ENCODE peak calls at places on chromosomes 16 and 17, in eight cellular contexts. X, M, N, O, T, I, E and S are unnamed samples.

GRCh38 chr17:48100591-48101011 is 677 bp downstream of the CBX1 start:
- DNase-seq in X (peak; percentile 55), M (no peak), N (peak; percentile 52), O (peak; percentile 42), T (no peak), I (peak; percentile 56), E (no peak), S (no peak)

GRCh38 chr17:60645918-60646523 is 31.6 kb upstream of the BCAS3 start:
- DNase-seq in X (no peak), M (no peak), N (no peak), O (no peak), T (no peak), I (no peak), E (no peak), S (no peak)

GRCh38 chr16:89859809-89860075 is 13.7 kb upstream of the TCF25 start:
- DNase-seq in X (no peak), M (no peak), N (no peak), O (no peak), T (no peak), I (no peak), E (no peak), S (no peak)

GRCh38 chr16:46690281-46691178 is 1.1 kb downstream of the ORC6 start:
- DNase-seq in X (no peak), M (no peak), N (no peak), O (no peak), T (no peak), I (no peak), E (no peak), S (no peak)

GRCh38 chr17:74742153-74742515 is 5.1 kb downstream of the RAB37 start:
- DNase-seq in X (no peak), M (peak; percentile 62), N (no peak), O (no peak), T (no peak), I (no peak), E (peak; percentile 45), S (no peak)

GRCh38 chr17:81254955-81255717 is 16.0 kb downstream of the NDUFAF8 start:
- DNase-seq in X (peak; percentile 75), M (no peak), N (no peak), O (peak; percentile 85), T (no peak), I (peak; percentile 81), E (no peak), S (peak; percentile 91)

GRCh38 chr17:231966-232807 is 50.7 kb upstream of the DOC2B start:
- DNase-seq in X (no peak), M (no peak), N (peak; percentile 28), O (no peak), T (no peak), I (peak; percentile 46), E (no peak), S (no peak)

GRCh38 chr16:20866161-20866772 is 33.9 kb downstream of the DCUN1D3 start:
- DNase-seq in X (peak; percentile 89), M (no peak), N (no peak), O (peak; percentile 34), T (peak; percentile 17), I (no peak), E (no peak), S (no peak)

GRCh38 chr17:1188812-1189211 is 9.0 kb upstream of the ABR start:
- DNase-seq in X (no peak), M (no peak), N (no peak), O (peak; percentile 77), T (peak; percentile 94), I (peak; percentile 81), E (no peak), S (peak; percentile 89)

GRCh38 chr16:68093816-68094613 is 8.8 kb downstream of the NFATC3 start:
- DNase-seq in X (peak; percentile 42), M (no peak), N (no peak), O (no peak), T (no peak), I (no peak), E (peak; percentile 44), S (no peak)

GRCh38 chr17:2860045-2860444 is 63.8 kb downstream of the RAP1GAP2 start:
- DNase-seq in X (no peak), M (no peak), N (no peak), O (no peak), T (no peak), I (no peak), E (no peak), S (no peak)

GRCh38 chr17:17503566-17504130 is 7.5 kb upstream of the RASD1 start:
- DNase-seq in X (no peak), M (no peak), N (peak; percentile 79), O (no peak), T (no peak), I (no peak), E (no peak), S (no peak)

GRCh38 chr17:7237761-7238417 is 1.4 kb downstream of the PHF23 start:
- DNase-seq in X (no peak), M (peak; percentile 87), N (peak; percentile 78), O (peak; percentile 83), T (no peak), I (no peak), E (peak; percentile 68), S (peak; percentile 63)

GRCh38 chr16:51971184-51971583 is 575.8 kb downstream of the TOX3 start:
- DNase-seq in X (peak; percentile 48), M (no peak), N (no peak), O (no peak), T (no peak), I (no peak), E (no peak), S (no peak)

GRCh38 chr17:79742589-79742918 is 11.8 kb downstream of the ENPP7 start:
- DNase-seq in X (no peak), M (no peak), N (no peak), O (no peak), T (no peak), I (no peak), E (no peak), S (no peak)

GRCh38 chr17:79742951-79743476 is 12.3 kb downstream of the ENPP7 start:
- DNase-seq in X (no peak), M (no peak), N (no peak), O (no peak), T (no peak), I (no peak), E (no peak), S (no peak)

GRCh38 chr17:79741751-79742588 is 11.2 kb downstream of the ENPP7 start:
- DNase-seq in X (peak; percentile 27), M (peak; percentile 81), N (peak; percentile 87), O (peak; percentile 80), T (no peak), I (peak; percentile 73), E (peak; percentile 78), S (peak; percentile 16)

GRCh38 chr17:79745641-79746105 is 14.9 kb downstream of the ENPP7 start:
- DNase-seq in X (peak; percentile 7), M (no peak), N (no peak), O (no peak), T (no peak), I (no peak), E (no peak), S (no peak)

DNA sequence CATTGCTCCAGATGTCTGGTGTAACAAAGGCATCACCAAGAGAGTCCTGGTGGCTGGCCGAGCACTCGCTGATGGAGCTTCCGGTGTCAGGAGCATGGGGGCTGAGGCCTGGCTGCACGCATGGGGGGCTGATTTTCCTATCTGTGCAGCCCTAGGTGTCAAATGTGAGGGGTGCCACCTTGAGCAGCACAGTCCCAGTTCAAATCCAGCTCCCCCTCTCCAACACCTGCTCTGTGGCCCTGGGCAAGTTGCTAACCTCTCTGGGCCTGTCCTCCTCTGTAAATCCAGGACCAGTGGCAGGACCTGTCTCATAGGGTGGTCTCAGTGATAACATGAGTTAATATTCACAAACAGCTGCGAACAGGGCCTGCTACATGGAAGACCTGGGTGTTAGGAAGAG is 12.9 kb downstream of the ENPP7 start:
- DNase-seq in X (no peak), M (no peak), N (no peak), O (no peak), T (no peak), I (no peak), E (no peak), S (no peak)
- H3K27me3 ChIP-seq in X (peaks cover 49% of the 10 kb centered on the region), M (peaks cover 44% of the 10 kb centered on the region), N (peaks cover 33% of the 10 kb centered on the region), O (peaks cover 57% of the 10 kb centered on the region), T (peaks cover 27% of the 10 kb centered on the region), I (peaks cover 62% of the 10 kb centered on the region), E (peaks cover 14% of the 10 kb centered on the region), S (peaks cover 74% of the 10 kb centered on the region)

GRCh38 chr16:66131895-66132294 is 234.6 kb upstream of the CDH5 start:
- DNase-seq in X (peak; percentile 16), M (no peak), N (no peak), O (no peak), T (no peak), I (no peak), E (no peak), S (no peak)

GRCh38 chr16:66129196-66129595 is 237.3 kb upstream of the CDH5 start:
- DNase-seq in X (no peak), M (no peak), N (no peak), O (no peak), T (no peak), I (no peak), E (no peak), S (no peak)

GRCh38 chr16:66133641-66134402 is 232.7 kb upstream of the CDH5 start:
- DNase-seq in X (no peak), M (no peak), N (no peak), O (no peak), T (no peak), I (no peak), E (no peak), S (no peak)

GRCh38 chr16:66130296-66130910 is 236.1 kb upstream of the CDH5 start:
- DNase-seq in X (no peak), M (no peak), N (no peak), O (no peak), T (no peak), I (no peak), E (no peak), S (no peak)

GRCh38 chr16:66131156-66131807 is 235.2 kb upstream of the CDH5 start:
- DNase-seq in X (peak; percentile 53), M (no peak), N (no peak), O (no peak), T (no peak), I (no peak), E (no peak), S (no peak)
- H3K27me3 ChIP-seq in X (no peaks in the 10 kb centered on the region), M (peaks cover 26% of the 10 kb centered on the region), N (no peaks in the 10 kb centered on the region), O (peaks cover 6% of the 10 kb centered on the region), T (no peaks in the 10 kb centered on the region), I (no peaks in the 10 kb centered on the region), E (peaks cover 2% of the 10 kb centered on the region), S (no peaks in the 10 kb centered on the region)

GRCh38 chr16:31213877-31214704 is at the start of gene TRIM72:
- DNase-seq in X (no peak), M (no peak), N (no peak), O (no peak), T (no peak), I (no peak), E (no peak), S (peak; percentile 90)
- H3K27me3 ChIP-seq in X (peaks cover 26% of the 10 kb centered on the region), M (peaks cover 48% of the 10 kb centered on the region), N (peaks cover 51% of the 10 kb centered on the region), O (peaks cover 35% of the 10 kb centered on the region), T (peaks cover 3% of the 10 kb centered on the region), I (peaks cover 25% of the 10 kb centered on the region), E (peaks cover 19% of the 10 kb centered on the region), S (no peaks in the 10 kb centered on the region)

DNA sequence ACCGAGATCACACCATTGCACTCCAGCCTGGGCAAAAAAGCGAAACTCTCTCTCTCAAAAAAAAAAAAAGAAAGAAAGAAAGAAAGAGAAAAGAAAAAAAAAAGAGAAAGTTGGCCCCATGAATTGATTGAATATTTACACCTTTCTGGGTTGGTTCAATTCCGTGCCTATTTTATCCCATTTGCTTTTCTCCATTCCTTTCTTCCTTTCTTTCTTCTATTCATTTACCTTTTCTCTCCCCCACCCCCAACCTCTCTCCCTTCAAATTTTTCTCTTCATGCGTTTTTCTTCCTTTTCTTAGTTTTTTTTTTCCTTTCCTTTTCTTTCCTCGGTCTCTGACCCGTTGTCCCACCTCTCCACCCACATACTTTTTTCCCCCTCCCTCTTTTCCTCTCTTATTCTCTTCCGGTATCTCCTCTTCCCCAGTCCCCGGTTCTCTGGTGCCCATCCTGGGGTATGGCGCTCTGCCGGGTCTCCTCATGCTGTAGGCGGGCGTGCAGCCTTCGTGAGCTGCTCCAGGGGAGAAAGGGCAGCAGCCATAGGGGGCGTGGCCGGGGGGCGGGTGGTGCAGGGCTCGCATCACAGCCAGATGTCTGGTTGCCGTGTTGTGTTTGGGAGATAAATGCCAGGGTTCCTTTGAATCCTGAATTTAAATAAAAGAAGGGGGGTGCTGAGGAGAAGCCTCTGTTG is 5.3 kb upstream of the COL1A1 start:
- DNase-seq in X (no peak), M (peak; percentile 32), N (no peak), O (peak; percentile 52), T (no peak), I (no peak), E (no peak), S (no peak)
- H3K27me3 ChIP-seq in X (no peaks in the 10 kb centered on the region), M (peaks cover 78% of the 10 kb centered on the region), N (peaks cover 42% of the 10 kb centered on the region), O (peaks cover 39% of the 10 kb centered on the region), T (no peaks in the 10 kb centered on the region), I (peaks cover 4% of the 10 kb centered on the region), E (peaks cover 4% of the 10 kb centered on the region), S (peaks cover 30% of the 10 kb centered on the region)